ENCODE peak calls at places on chromosomes 12 and 14, in six cellular contexts. One of them, this sample, is unnamed.

GRCh38 chr14:54805080-54805479 is 97.5 kb downstream of the GCH1 start:
- DNase-seq in AG10803: peak
- DNase-seq in NCI-H345: no peak
- DNase-seq in GM20000: no peak
- DNase-seq in HL-60: no peak
- DNase-seq in head of caudate nucleus: no peak
- DNase-seq in this sample: no peak

GRCh38 chr12:117807946-117808345 is 160.8 kb downstream of the KSR2 start:
- DNase-seq in AG10803: no peak
- DNase-seq in NCI-H345: no peak
- DNase-seq in GM20000: no peak
- DNase-seq in HL-60: no peak
- DNase-seq in head of caudate nucleus: no peak
- DNase-seq in this sample: no peak

GRCh38 chr14:21536395-21537087 is 10.4 kb upstream of the SALL2 start:
- DNase-seq in AG10803: no peak
- DNase-seq in NCI-H345: no peak
- DNase-seq in GM20000: no peak
- DNase-seq in HL-60: no peak
- DNase-seq in head of caudate nucleus: no peak
- DNase-seq in this sample: no peak

GRCh38 chr12:11716794-11717532 is 67.5 kb downstream of the ETV6 start:
- DNase-seq in AG10803: peak
- DNase-seq in NCI-H345: no peak
- DNase-seq in GM20000: no peak
- DNase-seq in HL-60: no peak
- DNase-seq in head of caudate nucleus: no peak
- DNase-seq in this sample: no peak

GRCh38 chr12:120216742-120217595 is 16.1 kb upstream of the RPLP0 start:
- DNase-seq in AG10803: no peak
- DNase-seq in NCI-H345: no peak
- DNase-seq in GM20000: no peak
- DNase-seq in HL-60: peak
- DNase-seq in head of caudate nucleus: no peak
- DNase-seq in this sample: no peak

GRCh38 chr12:47458273-47458672 is 247.6 kb downstream of the RPAP3 start:
- DNase-seq in AG10803: no peak
- DNase-seq in NCI-H345: no peak
- DNase-seq in GM20000: no peak
- DNase-seq in HL-60: no peak
- DNase-seq in head of caudate nucleus: no peak
- DNase-seq in this sample: peak

GRCh38 chr12:22287776-22288621 is 46.5 kb downstream of the ST8SIA1 start:
- DNase-seq in AG10803: peak
- DNase-seq in NCI-H345: peak
- DNase-seq in GM20000: no peak
- DNase-seq in HL-60: peak
- DNase-seq in head of caudate nucleus: no peak
- DNase-seq in this sample: peak

GRCh38 chr14:68633131-68633991 is 159.5 kb downstream of the ZFP36L1 start:
- DNase-seq in AG10803: peak
- DNase-seq in NCI-H345: no peak
- DNase-seq in GM20000: no peak
- DNase-seq in HL-60: no peak
- DNase-seq in head of caudate nucleus: peak
- DNase-seq in this sample: peak

GRCh38 chr12:12777056-12777455 is 8.4 kb upstream of the APOLD1 start:
- DNase-seq in AG10803: no peak
- DNase-seq in NCI-H345: no peak
- DNase-seq in GM20000: no peak
- DNase-seq in HL-60: no peak
- DNase-seq in head of caudate nucleus: no peak
- DNase-seq in this sample: no peak

GRCh38 chr12:54658306-54659264 is 10.4 kb upstream of the DCD start:
- DNase-seq in AG10803: peak
- DNase-seq in NCI-H345: no peak
- DNase-seq in GM20000: peak
- DNase-seq in HL-60: peak
- DNase-seq in head of caudate nucleus: peak
- DNase-seq in this sample: peak

GRCh38 chr12:131100031-131100674 is 146.4 kb downstream of the ADGRD1 start:
- DNase-seq in AG10803: no peak
- DNase-seq in NCI-H345: no peak
- DNase-seq in GM20000: no peak
- DNase-seq in HL-60: no peak
- DNase-seq in head of caudate nucleus: no peak
- DNase-seq in this sample: no peak

GRCh38 chr12:62320054-62320453 is 59.9 kb downstream of the USP15 start:
- DNase-seq in AG10803: no peak
- DNase-seq in NCI-H345: no peak
- DNase-seq in GM20000: no peak
- DNase-seq in HL-60: no peak
- DNase-seq in head of caudate nucleus: no peak
- DNase-seq in this sample: no peak

GRCh38 chr12:113151655-113152054 is 2.1 kb downstream of the CFAP73 start:
- DNase-seq in AG10803: no peak
- DNase-seq in NCI-H345: no peak
- DNase-seq in GM20000: no peak
- DNase-seq in HL-60: no peak
- DNase-seq in head of caudate nucleus: no peak
- DNase-seq in this sample: no peak

GRCh38 chr12:3683670-3684069 is 69.2 kb downstream of the CRACR2A start:
- DNase-seq in AG10803: peak
- DNase-seq in NCI-H345: peak
- DNase-seq in GM20000: no peak
- DNase-seq in HL-60: no peak
- DNase-seq in head of caudate nucleus: no peak
- DNase-seq in this sample: no peak

GRCh38 chr12:3996322-3996721 is 123.1 kb upstream of the PARP11 start:
- DNase-seq in AG10803: no peak
- DNase-seq in NCI-H345: no peak
- DNase-seq in GM20000: no peak
- DNase-seq in HL-60: no peak
- DNase-seq in head of caudate nucleus: no peak
- DNase-seq in this sample: no peak

GRCh38 chr12:102601621-102602020 is 121.3 kb upstream of the IGF1 start:
- DNase-seq in AG10803: no peak
- DNase-seq in NCI-H345: no peak
- DNase-seq in GM20000: no peak
- DNase-seq in HL-60: no peak
- DNase-seq in head of caudate nucleus: no peak
- DNase-seq in this sample: no peak

GRCh38 chr12:52215587-52216031 is 17.4 kb upstream of the KRT7 start:
- DNase-seq in AG10803: no peak
- DNase-seq in NCI-H345: no peak
- DNase-seq in GM20000: no peak
- DNase-seq in HL-60: no peak
- DNase-seq in head of caudate nucleus: no peak
- DNase-seq in this sample: no peak

GRCh38 chr14:103890836-103891666 is 37.2 kb upstream of the TDRD9 start:
- DNase-seq in AG10803: no peak
- DNase-seq in NCI-H345: no peak
- DNase-seq in GM20000: no peak
- DNase-seq in HL-60: peak
- DNase-seq in head of caudate nucleus: no peak
- DNase-seq in this sample: no peak

GRCh38 chr14:75545907-75546306 is 23.6 kb downstream of the BATF start:
- DNase-seq in AG10803: no peak
- DNase-seq in NCI-H345: no peak
- DNase-seq in GM20000: no peak
- DNase-seq in HL-60: no peak
- DNase-seq in head of caudate nucleus: no peak
- DNase-seq in this sample: no peak

GRCh38 chr14:88632512-88632911 is 69.7 kb downstream of the ZC3H14 start:
- DNase-seq in AG10803: no peak
- DNase-seq in NCI-H345: no peak
- DNase-seq in GM20000: no peak
- DNase-seq in HL-60: no peak
- DNase-seq in head of caudate nucleus: no peak
- DNase-seq in this sample: no peak

GRCh38 chr14:104527857-104528459 is 51.6 kb upstream of the C14orf180 start:
- DNase-seq in AG10803: no peak
- DNase-seq in NCI-H345: no peak
- DNase-seq in GM20000: no peak
- DNase-seq in HL-60: no peak
- DNase-seq in head of caudate nucleus: no peak
- DNase-seq in this sample: no peak

GRCh38 chr14:75577090-75577489 is 1.3 kb upstream of the FLVCR2 start:
- DNase-seq in AG10803: no peak
- DNase-seq in NCI-H345: no peak
- DNase-seq in GM20000: no peak
- DNase-seq in HL-60: no peak
- DNase-seq in head of caudate nucleus: no peak
- DNase-seq in this sample: no peak

GRCh38 chr12:101838628-101839323 is 8.0 kb upstream of the GNPTAB start:
- DNase-seq in AG10803: no peak
- DNase-seq in NCI-H345: no peak
- DNase-seq in GM20000: no peak
- DNase-seq in HL-60: no peak
- DNase-seq in head of caudate nucleus: no peak
- DNase-seq in this sample: no peak

GRCh38 chr14:56333361-56334279 is 215.4 kb downstream of the PELI2 start:
- DNase-seq in AG10803: peak
- DNase-seq in NCI-H345: peak
- DNase-seq in GM20000: no peak
- DNase-seq in HL-60: no peak
- DNase-seq in head of caudate nucleus: no peak
- DNase-seq in this sample: peak

GRCh38 chr12:117140397-117141096 is 41.3 kb upstream of the TESC start:
- DNase-seq in AG10803: no peak
- DNase-seq in NCI-H345: no peak
- DNase-seq in GM20000: no peak
- DNase-seq in HL-60: no peak
- DNase-seq in head of caudate nucleus: no peak
- DNase-seq in this sample: no peak

GRCh38 chr12:14185441-14186192 is 179.9 kb upstream of the ATF7IP start:
- DNase-seq in AG10803: peak
- DNase-seq in NCI-H345: peak
- DNase-seq in GM20000: peak
- DNase-seq in HL-60: peak
- DNase-seq in head of caudate nucleus: peak
- DNase-seq in this sample: peak

GRCh38 chr14:75440733-75441474 is 13.1 kb downstream of the JDP2 start:
- DNase-seq in AG10803: peak
- DNase-seq in NCI-H345: no peak
- DNase-seq in GM20000: no peak
- DNase-seq in HL-60: no peak
- DNase-seq in head of caudate nucleus: no peak
- DNase-seq in this sample: peak

GRCh38 chr12:75812341-75813018 is 219.1 kb downstream of the PHLDA1 start:
- DNase-seq in AG10803: peak
- DNase-seq in NCI-H345: peak
- DNase-seq in GM20000: no peak
- DNase-seq in HL-60: no peak
- DNase-seq in head of caudate nucleus: no peak
- DNase-seq in this sample: peak

GRCh38 chr12:29737616-29738015 is 46.1 kb downstream of the TMTC1 start:
- DNase-seq in AG10803: no peak
- DNase-seq in NCI-H345: no peak
- DNase-seq in GM20000: no peak
- DNase-seq in HL-60: no peak
- DNase-seq in head of caudate nucleus: no peak
- DNase-seq in this sample: no peak

GRCh38 chr12:49296836-49297694 is 2.1 kb downstream of the PRPH start:
- DNase-seq in AG10803: no peak
- DNase-seq in NCI-H345: peak
- DNase-seq in GM20000: peak
- DNase-seq in HL-60: peak
- DNase-seq in head of caudate nucleus: no peak
- DNase-seq in this sample: peak

GRCh38 chr12:67750528-67751183 is 102.1 kb downstream of the DYRK2 start:
- DNase-seq in AG10803: no peak
- DNase-seq in NCI-H345: no peak
- DNase-seq in GM20000: no peak
- DNase-seq in HL-60: no peak
- DNase-seq in head of caudate nucleus: no peak
- DNase-seq in this sample: no peak